ENCODE peak calls at places on chromosomes 3 and 15, in five cellular contexts. E is WTC11, K is glutamatergic neuron, H is lower leg skin, P is activated T-cell treated with anti-CD3 and anti-CD28 coated beads for 1 hour. T is an unnamed sample.

GRCh38 chr3:72604287-72604686 is 244.0 kb downstream of the SHQ1 start:
- DNase-seq in H (no peak), E (no peak), P (no peak), K (no peak), T (no peak)

GRCh38 chr15:88256261-88257230 is at the start of gene NTRK3:
- DNase-seq in E (peak), P (no peak), H (no peak), K (peak), T (peak)

GRCh38 chr15:31481157-31481556 is 154.5 kb downstream of the KLF13 start:
- DNase-seq in K (no peak), P (no peak), E (no peak), H (no peak), T (no peak)

GRCh38 chr3:151638555-151638954 is 95.2 kb upstream of the AADACL2 start:
- DNase-seq in E (no peak), K (no peak), P (no peak), H (no peak), T (no peak)

GRCh38 chr15:91311986-91312385 is 211.9 kb downstream of the SV2B start:
- DNase-seq in K (no peak), E (no peak), H (no peak), P (no peak), T (no peak)

GRCh38 chr3:101155828-101156227 is 162.6 kb upstream of the ABI3BP start:
- DNase-seq in H (no peak), E (no peak), P (no peak), K (no peak), T (no peak)

GRCh38 chr3:114318295-114318694 is 24.5 kb downstream of the TIGIT start:
- DNase-seq in K (no peak), E (no peak), P (no peak), H (no peak), T (no peak)

GRCh38 chr15:64813075-64813474 is 12.4 kb downstream of the PIF1 start:
- DNase-seq in P (no peak), H (no peak), E (no peak), K (no peak), T (no peak)